ENCODE peak calls at places on chromosomes 12 and 14, in five cellular contexts. One of them, this sample, is unnamed.

GRCh38 chr12:49646871-49647270 is 23.5 kb downstream of the PRPF40B start:
- DNase-seq in A549: no peak
- DNase-seq in T1000: no peak
- DNase-seq in NCI-H1694: no peak
- DNase-seq in NCI-H1105 treated with DMSO at 0.1 percent for 48 hours: no peak
- DNase-seq in this sample: no peak

GRCh38 chr14:76293923-76294322 is 82.0 kb upstream of the ESRRB start:
- DNase-seq in A549: peak
- DNase-seq in NCI-H1694: no peak
- DNase-seq in T1000: no peak
- DNase-seq in NCI-H1105 treated with DMSO at 0.1 percent for 48 hours: no peak
- DNase-seq in this sample: no peak

GRCh38 chr14:92685784-92686355 is 62.6 kb downstream of the LGMN start:
- DNase-seq in T1000: no peak
- DNase-seq in A549: no peak
- DNase-seq in NCI-H1694: no peak
- DNase-seq in NCI-H1105 treated with DMSO at 0.1 percent for 48 hours: no peak
- DNase-seq in this sample: no peak

GRCh38 chr14:100115726-100116125 is 43.7 kb downstream of the DEGS2 start:
- DNase-seq in NCI-H1105 treated with DMSO at 0.1 percent for 48 hours: no peak
- DNase-seq in A549: no peak
- DNase-seq in NCI-H1694: no peak
- DNase-seq in T1000: no peak
- DNase-seq in this sample: no peak

GRCh38 chr14:99884834-99885648 is 91.8 kb downstream of the EML1 start:
- DNase-seq in NCI-H1105 treated with DMSO at 0.1 percent for 48 hours: peak
- DNase-seq in NCI-H1694: peak
- DNase-seq in A549: peak
- DNase-seq in T1000: no peak
- DNase-seq in this sample: no peak

GRCh38 chr12:481422-481821 is 21.7 kb downstream of the B4GALNT3 start:
- DNase-seq in A549: no peak
- DNase-seq in T1000: no peak
- DNase-seq in NCI-H1694: peak
- DNase-seq in NCI-H1105 treated with DMSO at 0.1 percent for 48 hours: no peak
- DNase-seq in this sample: no peak

GRCh38 chr12:47189753-47190152 is 110.0 kb upstream of the AMIGO2 start:
- DNase-seq in T1000: no peak
- DNase-seq in NCI-H1105 treated with DMSO at 0.1 percent for 48 hours: no peak
- DNase-seq in A549: peak
- DNase-seq in NCI-H1694: no peak
- DNase-seq in this sample: no peak

GRCh38 chr12:2099595-2099994 is 46.8 kb downstream of the CACNA1C start:
- DNase-seq in A549: no peak
- DNase-seq in NCI-H1105 treated with DMSO at 0.1 percent for 48 hours: no peak
- DNase-seq in NCI-H1694: no peak
- DNase-seq in T1000: no peak
- DNase-seq in this sample: no peak